ENCODE peak calls at places on chromosomes 11 and 22, in eight cellular contexts. J, G, L, X, V, D, W and U are unnamed samples.

GRCh38 chr11:5037926-5038325 is 8.4 kb upstream of the OR52J3 start:
- DNase-seq in V (no peak), W (no peak), G (no peak), X (no peak), D (no peak), L (no peak), J (no peak), U (no peak)

GRCh38 chr22:31734512-31734911 is 15.4 kb downstream of the PRR14L start:
- DNase-seq in J (no peak), V (no peak), D (no peak), G (no peak), W (no peak), X (peak; percentile 80), L (no peak), U (no peak)

GRCh38 chr11:106466441-106467190 is 389.2 kb downstream of the AASDHPPT start:
- DNase-seq in J (no peak), D (no peak), L (peak; percentile 67), G (no peak), V (no peak), X (no peak), W (no peak), U (no peak)

GRCh38 chr11:59263225-59263894 is 50.6 kb upstream of the MPEG1 start:
- DNase-seq in J (no peak), G (peak; percentile 22), D (no peak), V (no peak), X (peak; percentile 16), W (no peak), L (peak; percentile 7), U (peak; percentile 37)

GRCh38 chr11:61978703-61979661 is 11.5 kb upstream of the FTH1 start:
- DNase-seq in X (no peak), D (no peak), G (no peak), J (no peak), V (no peak), L (no peak), W (no peak), U (no peak)

GRCh38 chr11:35178067-35178805 is 39.3 kb downstream of the CD44 start:
- DNase-seq in L (no peak), X (no peak), V (no peak), G (no peak), J (no peak), D (no peak), W (no peak), U (no peak)

GRCh38 chr11:6586434-6587359 is 16.7 kb downstream of the RRP8 start:
- DNase-seq in J (no peak), L (no peak), G (no peak), W (no peak), D (no peak), V (no peak), X (no peak), U (peak; percentile 32)

GRCh38 chr22:46381142-46381541 is 45.6 kb downstream of the TRMU start:
- DNase-seq in V (no peak), J (no peak), X (peak; percentile 15), G (no peak), L (no peak), D (no peak), W (no peak), U (no peak)

GRCh38 chr11:121754603-121755002 is 301.8 kb upstream of the SORL1-AS1 start:
- DNase-seq in L (no peak), D (no peak), J (no peak), G (no peak), V (no peak), X (no peak), W (no peak), U (no peak)